ENCODE peak calls at places on chromosome 22, in seven cellular contexts. P is spleen, I is transverse colon, Y is heart right ventricle, X is body of pancreas, H is cardiac muscle cell, L is brain microvascular endothelial cell. W is an unnamed sample.

GRCh38 chr22:32475428-32476010 is 908 bp downstream of the FBXO7 start:
- DNase-seq in H (peak), P (peak), I (peak), X (peak), Y (peak), L (no peak), W (peak)

GRCh38 chr22:39571538-39571937 is 985 bp downstream of the CACNA1I start:
- DNase-seq in Y (no peak), P (no peak), X (no peak), I (no peak), H (no peak), L (no peak), W (no peak)

GRCh38 chr22:44678980-44679647 is 22.9 kb upstream of the PRR5 start:
- DNase-seq in L (no peak), H (no peak), P (no peak), X (no peak), Y (no peak), I (no peak), W (no peak)

GRCh38 chr22:43197271-43197941 is 10.5 kb upstream of the TTLL12 start:
- DNase-seq in P (no peak), H (no peak), X (no peak), Y (no peak), I (no peak), L (no peak), W (no peak)

GRCh38 chr22:38941488-38941987 is 15.9 kb upstream of the APOBEC3A start:
- DNase-seq in L (no peak), P (no peak), X (no peak), I (no peak), H (no peak), Y (no peak), W (peak)

GRCh38 chr22:49771266-49772065 is 56.2 kb downstream of the BRD1 start:
- DNase-seq in I (no peak), Y (no peak), X (no peak), H (no peak), P (peak), L (no peak), W (no peak)

GRCh38 chr22:43090130-43090789 is 1.1 kb upstream of the TTLL1 start:
- DNase-seq in H (no peak), L (peak), X (peak), I (peak), Y (peak), P (no peak), W (peak)

GRCh38 chr22:30205281-30206115 is 41.1 kb downstream of the LIF start:
- DNase-seq in I (no peak), Y (peak), P (no peak), X (no peak), H (no peak), L (peak), W (peak)

GRCh38 chr22:30000566-30000965 is 79.7 kb upstream of the HORMAD2 start:
- DNase-seq in L (peak), P (no peak), H (no peak), X (no peak), Y (no peak), I (no peak), W (no peak)

GRCh38 chr22:19497245-19497644 is 17.5 kb downstream of the CDC45 start:
- DNase-seq in I (no peak), L (peak), P (no peak), X (peak), H (no peak), Y (no peak), W (no peak)

GRCh38 chr22:19496324-19496630 is 16.6 kb downstream of the CDC45 start:
- DNase-seq in X (no peak), L (no peak), P (no peak), H (no peak), Y (no peak), I (no peak), W (no peak)

GRCh38 chr22:19494001-19494560 is 14.4 kb downstream of the CDC45 start:
- DNase-seq in L (no peak), Y (no peak), I (no peak), H (no peak), X (no peak), P (no peak), W (no peak)

GRCh38 chr22:19494676-19495173 is 15.0 kb downstream of the CDC45 start:
- DNase-seq in H (no peak), P (no peak), Y (no peak), I (no peak), L (no peak), X (no peak), W (no peak)

DNA sequence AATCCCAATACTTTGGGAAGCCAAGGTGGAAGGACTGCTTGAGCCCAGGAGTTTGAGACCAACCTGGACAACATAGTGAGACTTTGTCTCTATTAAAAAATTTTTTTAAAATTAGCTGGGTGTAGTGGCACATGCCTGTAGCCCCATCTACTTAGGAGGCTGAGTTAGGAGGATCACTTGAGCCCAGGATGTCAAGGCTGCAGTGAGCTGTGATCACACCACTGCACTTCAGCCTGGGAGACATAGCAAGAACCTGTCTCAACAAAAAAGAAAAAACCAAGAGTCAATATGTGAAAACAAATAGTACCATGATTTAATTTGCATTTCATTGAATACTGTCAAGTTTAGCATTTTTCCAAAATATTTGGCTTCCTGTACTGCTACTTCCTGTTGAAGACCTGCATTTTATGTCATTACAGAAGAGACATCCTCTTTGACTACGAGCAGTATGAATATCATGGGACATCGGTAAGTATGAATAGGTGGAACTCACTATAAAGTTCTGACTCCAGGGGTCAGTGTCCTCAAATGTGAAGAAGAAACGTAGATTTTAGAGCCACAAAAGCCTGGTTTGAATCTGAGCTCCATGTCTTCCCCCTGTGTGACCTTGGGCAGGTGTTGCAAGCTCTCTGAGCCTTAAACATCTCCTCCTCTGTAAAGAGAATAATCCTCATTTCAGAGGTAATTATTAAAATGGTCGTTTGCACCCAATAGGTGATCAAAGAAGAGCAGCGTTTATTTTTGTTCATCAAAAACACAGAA is 16.0 kb downstream of the CDC45 start:
- DNase-seq in H (no peak), X (no peak), I (no peak), Y (no peak), L (peak), P (no peak), W (no peak)
- TF ChIP-seq CTCF in H (peak), X (no peak), I (no peak), Y (peak), L (peak), P (peak), W (no peak)

DNA sequence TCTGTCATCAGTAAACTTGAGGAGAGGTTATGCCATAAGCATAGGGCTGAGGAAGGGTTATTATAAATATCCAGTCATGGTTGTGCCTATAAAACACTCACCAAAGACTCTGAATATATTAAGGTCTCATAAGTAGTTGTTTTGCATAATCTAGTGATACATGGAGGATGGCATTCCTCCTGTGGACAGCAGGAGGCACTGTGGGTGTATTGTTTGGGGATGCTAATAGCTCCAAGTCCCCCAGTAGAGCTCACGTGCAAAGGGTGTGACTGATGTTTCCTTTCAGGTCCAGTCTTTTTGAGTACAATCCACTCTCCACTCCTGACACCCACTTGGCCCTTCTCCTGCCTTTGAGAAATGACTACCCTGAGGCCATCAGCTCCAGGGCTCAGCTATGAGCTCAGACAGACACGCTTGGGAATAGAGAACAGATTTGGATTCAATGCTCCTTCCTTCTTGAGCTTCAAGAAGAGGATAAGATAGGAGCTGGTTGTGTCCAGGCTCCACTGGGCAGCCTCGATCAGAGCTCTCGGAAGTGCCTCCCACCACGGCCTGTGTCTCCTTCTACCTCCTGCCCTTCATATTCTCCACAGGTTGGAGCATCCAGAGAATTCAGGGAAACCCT is 85.2 kb upstream of the IGLL5 start:
- DNase-seq in X (no peak), P (no peak), H (no peak), I (no peak), Y (no peak), L (no peak), W (no peak)
- TF ChIP-seq CTCF in X (no peak), P (peak), H (peak), I (no peak), Y (peak), L (no peak), W (no peak)

DNA sequence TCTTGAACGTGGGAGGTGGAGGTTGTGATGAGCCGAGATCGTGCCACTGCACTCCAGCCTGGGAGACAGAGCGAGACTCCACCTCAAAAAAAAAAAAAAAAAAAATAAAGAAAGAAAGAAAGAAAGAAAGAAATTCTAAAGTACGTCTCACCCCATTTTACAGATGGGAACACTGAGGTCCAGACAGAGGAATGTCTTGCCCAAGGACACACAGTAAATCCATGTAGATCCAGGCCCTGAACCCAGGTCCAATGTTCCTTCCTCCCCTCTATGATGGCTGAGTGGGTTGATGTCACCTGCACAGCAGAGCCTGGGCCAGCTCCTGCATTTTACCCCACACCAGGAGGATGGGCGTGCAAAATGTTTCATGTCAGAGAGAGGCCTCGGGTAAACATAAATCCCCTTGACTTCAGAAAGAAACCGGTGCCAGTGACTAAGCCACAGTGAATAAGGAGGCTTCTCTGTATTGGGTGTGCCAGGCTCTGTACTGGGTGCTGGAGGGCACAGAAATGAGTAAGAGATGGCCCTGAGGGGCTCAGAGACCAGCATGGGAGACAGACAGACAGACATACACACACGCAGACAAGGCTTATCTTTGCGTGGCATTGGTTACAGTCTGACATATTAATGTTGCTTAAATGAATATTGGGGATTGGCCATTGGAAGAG is 105.2 kb downstream of the MIAT start:
- DNase-seq in L (no peak), Y (no peak), P (no peak), X (no peak), I (no peak), H (no peak), W (no peak)
- TF ChIP-seq CTCF in L (no peak), Y (no peak), P (no peak), X (no peak), I (no peak), H (no peak), W (no peak)

GRCh38 chr22:26558246-26558895 is 31.6 kb downstream of the TPST2 start:
- DNase-seq in I (no peak), L (peak), P (no peak), Y (no peak), X (peak), H (no peak), W (no peak)
- TF ChIP-seq CTCF in I (no peak), L (peak), P (no peak), Y (no peak), X (no peak), H (no peak), W (no peak)

DNA sequence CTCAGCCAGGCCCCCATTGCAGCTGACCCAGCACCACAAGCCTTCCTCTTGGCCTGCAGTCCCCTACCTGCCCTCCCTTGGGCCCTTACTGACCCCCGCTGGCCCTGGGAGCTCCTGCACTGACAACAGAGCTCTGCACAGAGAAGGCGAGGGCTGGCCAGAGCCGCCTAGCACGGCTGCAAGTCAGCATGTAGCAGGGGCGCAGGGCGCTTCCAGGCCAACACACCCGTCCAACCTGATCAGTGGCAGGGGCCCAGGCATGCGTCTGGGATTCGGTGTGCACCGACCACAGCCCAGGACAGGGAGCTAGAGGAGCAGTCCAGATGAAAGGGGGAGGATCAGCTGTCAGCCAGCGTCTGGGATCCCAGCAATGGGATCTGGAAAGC is 7.6 kb downstream of the WNT7B start:
- DNase-seq in P (no peak), L (no peak), X (no peak), Y (no peak), H (peak), I (no peak), W (no peak)
- TF ChIP-seq CTCF in P (no peak), L (peak), X (no peak), Y (no peak), H (no peak), I (no peak), W (no peak)

GRCh38 chr22:41905411-41906202 is 9.3 kb downstream of the SHISA8 start:
- DNase-seq in H (no peak), Y (no peak), L (no peak), X (no peak), P (no peak), I (no peak), W (no peak)
- TF ChIP-seq CTCF in H (no peak), Y (no peak), L (no peak), X (no peak), P (no peak), I (no peak), W (no peak)

W was measured in GM13976.